ENCODE peak calls at places on chromosome 22, in ten cellular contexts. I is bronchial epithelial cell, Y is heart right ventricle, D is fibroblast of mammary gland, F is right lobe of liver, H is thoracic aorta, K is colonic mucosa, R is fibroblast of pulmonary artery, V is upper lobe of right lung, W is AG09309. U is an unnamed sample.

GRCh38 chr22:37425800-37426531 is 1.3 kb downstream of the ELFN2 start:
- DNase-seq in I (no peak), Y (no peak), D (no peak), F (no peak), H (no peak), K (no peak), R (no peak), V (no peak), W (peak; percentile 24), U (no peak)

GRCh38 chr22:27133951-27134664 is 476.7 kb downstream of the MIAT start:
- DNase-seq in I (peak; percentile 96), Y (no peak), D (peak; percentile 86), F (no peak), H (no peak), K (no peak), R (peak; percentile 82), V (no peak), W (peak; percentile 62), U (no peak)

GRCh38 chr22:28102413-28102812 is 183.4 kb upstream of the PITPNB start:
- DNase-seq in I (no peak), Y (no peak), D (no peak), F (no peak), H (no peak), K (no peak), R (no peak), V (no peak), W (no peak), U (no peak)

GRCh38 chr22:38034278-38034882 is 22.8 kb upstream of the PICK1 start:
- DNase-seq in I (peak; percentile 81), Y (peak; percentile 74), D (peak; percentile 93), F (peak; percentile 72), H (peak; percentile 57), K (peak; percentile 58), R (peak; percentile 93), V (peak; percentile 77), W (peak; percentile 55), U (no peak)

GRCh38 chr22:20606041-20606783 is 98.8 kb downstream of the MED15 start:
- DNase-seq in I (peak; percentile 82), Y (peak; percentile 22), D (peak; percentile 56), F (peak; percentile 84), H (no peak), K (peak; percentile 64), R (peak; percentile 79), V (peak; percentile 92), W (no peak), U (no peak)

GRCh38 chr22:24376606-24377005 is 50.8 kb upstream of the ADORA2A start:
- DNase-seq in I (no peak), Y (no peak), D (no peak), F (no peak), H (no peak), K (no peak), R (no peak), V (no peak), W (no peak), U (no peak)

GRCh38 chr22:16955678-16956210 is 52.3 kb downstream of the GAB4 start:
- DNase-seq in I (no peak), Y (peak; percentile 34), D (peak; percentile 3), F (no peak), H (no peak), K (no peak), R (no peak), V (no peak), W (no peak), U (no peak)

GRCh38 chr22:42747701-42748513 is 27.2 kb upstream of the A4GALT start:
- DNase-seq in I (peak; percentile 77), Y (peak; percentile 57), D (peak; percentile 86), F (no peak), H (no peak), K (no peak), R (peak; percentile 78), V (no peak), W (peak; percentile 46), U (no peak)

GRCh38 chr22:45082795-45083194 is 73.0 kb upstream of the PHF21B start:
- DNase-seq in I (no peak), Y (no peak), D (peak; percentile 36), F (no peak), H (no peak), K (no peak), R (no peak), V (no peak), W (no peak), U (no peak)

GRCh38 chr22:32355760-32356159 is 1.9 kb upstream of the RFPL3 start:
- DNase-seq in I (peak; percentile 28), Y (no peak), D (no peak), F (no peak), H (no peak), K (no peak), R (no peak), V (no peak), W (no peak), U (no peak)

GRCh38 chr22:26035523-26035922 is 133.7 kb upstream of the SEZ6L start:
- DNase-seq in I (no peak), Y (no peak), D (no peak), F (no peak), H (no peak), K (no peak), R (no peak), V (no peak), W (no peak), U (no peak)

GRCh38 chr22:24768537-24769374 is 5.8 kb downstream of the PIWIL3 start:
- DNase-seq in I (peak; percentile 37), Y (peak; percentile 63), D (peak; percentile 60), F (peak; percentile 57), H (peak; percentile 30), K (peak; percentile 76), R (peak; percentile 78), V (no peak), W (no peak), U (no peak)

GRCh38 chr22:49426618-49427266 is 400.9 kb downstream of the BRD1 start:
- DNase-seq in I (no peak), Y (no peak), D (no peak), F (no peak), H (no peak), K (no peak), R (no peak), V (no peak), W (no peak), U (no peak)

GRCh38 chr22:45644714-45645113 is 26.9 kb upstream of the ATXN10 start:
- DNase-seq in I (no peak), Y (no peak), D (no peak), F (no peak), H (no peak), K (no peak), R (no peak), V (peak; percentile 37), W (no peak), U (no peak)

GRCh38 chr22:19868773-19869471 is 14.2 kb upstream of the GNB1L start:
- DNase-seq in I (peak; percentile 68), Y (no peak), D (no peak), F (no peak), H (no peak), K (peak; percentile 67), R (no peak), V (peak; percentile 48), W (no peak), U (no peak)

GRCh38 chr22:39240841-39241631 is 3.7 kb downstream of the PDGFB start:
- DNase-seq in I (peak; percentile 41), Y (no peak), D (no peak), F (no peak), H (no peak), K (peak; percentile 81), R (no peak), V (no peak), W (no peak), U (no peak)

GRCh38 chr22:37747715-37748100 is 50.9 kb downstream of the TRIOBP start:
- DNase-seq in I (no peak), Y (no peak), D (no peak), F (no peak), H (no peak), K (no peak), R (no peak), V (no peak), W (no peak), U (no peak)

GRCh38 chr22:23282089-23282501 is 101.8 kb downstream of the BCR start:
- DNase-seq in I (peak; percentile 94), Y (peak; percentile 40), D (peak; percentile 59), F (no peak), H (peak; percentile 89), K (peak; percentile 44), R (peak; percentile 70), V (peak; percentile 94), W (peak; percentile 24), U (peak; percentile 96)
- TF ChIP-seq CTCF in I (no peak), Y (peak; percentile 13), D (no peak), F (no peak), H (no peak), K (no peak), R (no peak), V (peak; percentile 18), W (no peak), U (no peak)

GRCh38 chr22:35540600-35541253 is at the start of gene RASD2:
- DNase-seq in I (no peak), Y (peak; percentile 43), D (no peak), F (no peak), H (no peak), K (peak; percentile 25), R (no peak), V (no peak), W (no peak), U (no peak)

GRCh38 chr22:35543702-35544101 is 3.1 kb downstream of the RASD2 start:
- DNase-seq in I (no peak), Y (no peak), D (no peak), F (no peak), H (no peak), K (no peak), R (no peak), V (no peak), W (no peak), U (no peak)

GRCh38 chr22:35542972-35543516 is 2.4 kb downstream of the RASD2 start:
- DNase-seq in I (no peak), Y (no peak), D (no peak), F (no peak), H (no peak), K (no peak), R (no peak), V (no peak), W (no peak), U (no peak)

GRCh38 chr22:35541254-35541748 is 670 bp downstream of the RASD2 start:
- DNase-seq in I (no peak), Y (no peak), D (no peak), F (peak; percentile 49), H (no peak), K (no peak), R (no peak), V (no peak), W (no peak), U (no peak)

GRCh38 chr22:35542157-35542971 is 1.7 kb downstream of the RASD2 start:
- DNase-seq in I (no peak), Y (no peak), D (no peak), F (no peak), H (no peak), K (no peak), R (no peak), V (no peak), W (no peak), U (no peak)
- H3K4me3 ChIP-seq in I (no peak overlapping the region), Y (peak overlapping the region; percentile 61), D (no peak overlapping the region), F (no peak overlapping the region), H (peak overlapping the region; percentile 85), K (peak overlapping the region; percentile 51), R (no peak overlapping the region), V (peak overlapping the region; percentile 56), W (no peak overlapping the region), U (peak overlapping the region; percentile 6)

GRCh38 chr22:29700949-29701927 is 18.6 kb upstream of the CABP7 start:
- DNase-seq in I (peak; percentile 47), Y (no peak), D (peak; percentile 28), F (no peak), H (no peak), K (peak; percentile 46), R (peak; percentile 25), V (no peak), W (no peak), U (no peak)
- TF ChIP-seq CTCF in I (peak; percentile 54), Y (peak; percentile 11), D (peak; percentile 2), F (no peak), H (no peak), K (no peak), R (peak; percentile 25), V (no peak), W (no peak), U (no peak)

GRCh38 chr22:21674611-21675010 is 8.8 kb downstream of the PPIL2 start:
- DNase-seq in I (no peak), Y (no peak), D (no peak), F (no peak), H (no peak), K (no peak), R (no peak), V (no peak), W (no peak), U (no peak)
- H3K4me3 ChIP-seq in I (no peak overlapping the region), Y (no peak overlapping the region), D (no peak overlapping the region), F (no peak overlapping the region), H (no peak overlapping the region), K (no peak overlapping the region), R (no peak overlapping the region), V (no peak overlapping the region), W (no peak overlapping the region), U (no peak overlapping the region)

U was measured in coronary artery.